ENCODE peak calls at places on chromosomes 5 and 9, in six cellular contexts. U, M, R, O, P and E are unnamed samples.

GRCh38 chr9:133818444-133818843 is 80.3 kb upstream of the SARDH start:
- DNase-seq in U (no peak), O (no peak), R (no peak), M (no peak), P (no peak), E (no peak)

GRCh38 chr9:89592963-89593775 is 11.6 kb upstream of the GADD45G start:
- DNase-seq in R (peak; percentile 43), M (no peak), P (no peak), O (no peak), U (no peak), E (no peak)

GRCh38 chr5:102891175-102891574 is 136.1 kb downstream of the PAM start:
- DNase-seq in R (no peak), P (no peak), U (no peak), M (no peak), O (no peak), E (no peak)

GRCh38 chr5:178460598-178461425 is 129.4 kb downstream of the COL23A1 start:
- DNase-seq in O (no peak), M (peak; percentile 92), U (peak; percentile 44), P (peak; percentile 92), R (peak; percentile 51), E (peak; percentile 83)

GRCh38 chr9:34139477-34140146 is 13.1 kb upstream of the DCAF12 start:
- DNase-seq in M (no peak), O (peak; percentile 20), P (no peak), U (peak; percentile 31), R (peak; percentile 33), E (peak; percentile 35)

GRCh38 chr9:99353408-99353807 is 131.3 kb downstream of the SEC61B start:
- DNase-seq in P (no peak), U (no peak), R (no peak), M (no peak), O (no peak), E (no peak)

GRCh38 chr9:98409637-98410173 is 154.3 kb upstream of the TBC1D2 start:
- DNase-seq in O (no peak), P (no peak), M (no peak), R (no peak), U (no peak), E (no peak)

GRCh38 chr9:133713960-133714495 is 24.1 kb downstream of the SARDH start:
- DNase-seq in O (no peak), U (no peak), M (no peak), R (no peak), P (no peak), E (no peak)

GRCh38 chr5:9932770-9933169 is 302.6 kb upstream of the TAS2R1 start:
- DNase-seq in M (no peak), U (no peak), R (peak; percentile 61), O (no peak), P (no peak), E (peak; percentile 13)